ENCODE peak calls at places on chromosomes 7 and 10, in four cellular contexts. I, D, J and E are unnamed samples.

GRCh38 chr10:95214369-95214768 is 20.3 kb downstream of the ACSM6 start:
- DNase-seq in I (no peak), D (no peak), J (no peak), E (no peak)

GRCh38 chr10:5041471-5042023 is 37.9 kb upstream of the AKR1C2 start:
- DNase-seq in I (no peak), J (no peak), D (no peak), E (no peak)

GRCh38 chr7:41916450-41916927 is 213.6 kb upstream of the INHBA start:
- DNase-seq in D (no peak), J (no peak), I (peak), E (peak)

GRCh38 chr10:98748298-98748697 is 301.6 kb upstream of the HPS1 start:
- DNase-seq in I (peak), J (peak), D (no peak), E (peak)

GRCh38 chr10:114504769-114505579 is 100.7 kb upstream of the AFAP1L2 start:
- DNase-seq in I (no peak), D (no peak), J (no peak), E (peak)

GRCh38 chr7:128104109-128104742 is 73.0 kb upstream of the LRRC4 start:
- DNase-seq in I (no peak), D (no peak), J (peak), E (peak)

GRCh38 chr7:50470250-50471163 is 20.4 kb upstream of the FIGNL1 start:
- DNase-seq in D (no peak), J (no peak), I (no peak), E (no peak)

GRCh38 chr7:145331076-145331475 is 495.2 kb upstream of the TPK1 start:
- DNase-seq in I (no peak), J (no peak), D (no peak), E (no peak)

GRCh38 chr10:51137741-51138529 is 63.6 kb downstream of the PRKG1 start:
- DNase-seq in J (no peak), I (peak), D (no peak), E (peak)